ENCODE peak calls at places on chromosomes 12 and 14, in four cellular contexts. U, X, A and P are unnamed samples.

GRCh38 chr12:132578826-132579225 is 31.6 kb downstream of the LRCOL1 start:
- DNase-seq in A (no peak), U (no peak), X (no peak), P (no peak)

GRCh38 chr14:98946995-98947394 is 325.0 kb downstream of the BCL11B start:
- DNase-seq in U (no peak), A (no peak), X (no peak), P (no peak)

GRCh38 chr14:106826833-106827369 is 1300.5 kb downstream of the TMEM121 start:
- DNase-seq in A (no peak), U (no peak), X (no peak), P (no peak)

GRCh38 chr12:51482808-51483532 is 58.3 kb downstream of the SLC4A8 start:
- DNase-seq in A (peak), X (no peak), U (no peak), P (peak)

GRCh38 chr14:56759633-56760032 is 50.6 kb downstream of the OTX2 start:
- DNase-seq in U (no peak), X (no peak), A (no peak), P (no peak)

GRCh38 chr14:69319911-69320310 is 60.0 kb downstream of the GALNT16 start:
- DNase-seq in U (peak), A (peak), X (no peak), P (peak)

GRCh38 chr12:112901271-112901670 is 5.5 kb upstream of the OAS1 start:
- DNase-seq in X (no peak), A (no peak), U (no peak), P (no peak)

GRCh38 chr12:12081836-12082497 is 11.2 kb downstream of the BCL2L14 start:
- DNase-seq in A (no peak), X (peak), U (no peak), P (no peak)

GRCh38 chr12:132465269-132466190 is 24.4 kb upstream of the FBRSL1 start:
- DNase-seq in A (no peak), U (no peak), X (peak), P (no peak)